ENCODE peak calls at places on chromosomes 11 and 22, in four cellular contexts. K is HCT116; A is CD4-positive, alpha-beta memory T cell; H is MM.1S. D is an unnamed sample.

GRCh38 chr11:97409141-97409540 is 1019.3 kb downstream of the JRKL start:
- DNase-seq in A (no peak), K (no peak), H (no peak), D (no peak)

GRCh38 chr11:6612008-6612815 is at the start of gene TAF10:
- DNase-seq in A (peak; percentile 93), H (peak; percentile 96), K (peak; percentile 75), D (peak; percentile 98)

GRCh38 chr11:1040428-1041148 is 4.1 kb upstream of the MUC6 start:
- DNase-seq in K (no peak), H (no peak), A (no peak), D (no peak)

GRCh38 chr11:114171257-114172054 is 111.9 kb downstream of the ZBTB16 start:
- DNase-seq in A (no peak), H (no peak), K (no peak), D (peak; percentile 93)

GRCh38 chr22:47583959-47584562 is 821.6 kb downstream of the TBC1D22A start:
- DNase-seq in K (no peak), A (no peak), H (no peak), D (no peak)

GRCh38 chr11:15157181-15157580 is 42.5 kb downstream of the INSC start:
- DNase-seq in H (no peak), A (no peak), K (no peak), D (no peak)

GRCh38 chr11:479311-479710 is 27.7 kb downstream of the RNH1 start:
- DNase-seq in H (no peak), K (no peak), A (no peak), D (no peak)

GRCh38 chr22:35517207-35517606 is 23.4 kb upstream of the RASD2 start:
- DNase-seq in A (no peak), H (no peak), K (no peak), D (no peak)

GRCh38 chr11:77085652-77086051 is 17.0 kb upstream of the OMP start:
- DNase-seq in H (no peak), A (no peak), K (no peak), D (no peak)

GRCh38 chr11:83195649-83196048 is 2.1 kb downstream of the ANKRD42 start:
- DNase-seq in H (no peak), A (no peak), K (no peak), D (no peak)

GRCh38 chr22:47052236-47053012 is 290.0 kb downstream of the TBC1D22A start:
- DNase-seq in A (no peak), H (no peak), K (no peak), D (no peak)

GRCh38 chr22:27461470-27461869 is 340.1 kb downstream of the MN1 start:
- DNase-seq in K (no peak), A (no peak), H (no peak), D (no peak)

GRCh38 chr11:119015054-119015611 is 3.0 kb downstream of the RPS25 start:
- DNase-seq in H (no peak), A (no peak), K (no peak), D (no peak)

GRCh38 chr22:43338766-43339345 is 4.3 kb downstream of the SCUBE1 start:
- DNase-seq in H (no peak), K (no peak), A (no peak), D (no peak)

GRCh38 chr11:102047305-102047924 is at the start of gene CFAP300:
- DNase-seq in K (no peak), H (peak; percentile 61), A (peak; percentile 15), D (peak; percentile 83)

GRCh38 chr22:35705141-35705540 is 12.5 kb upstream of the APOL5 start:
- DNase-seq in A (no peak), K (no peak), H (no peak), D (no peak)

GRCh38 chr22:49934891-49935557 is 16.6 kb downstream of the CRELD2 start:
- DNase-seq in H (peak; percentile 79), A (peak; percentile 78), K (no peak), D (peak; percentile 87)

GRCh38 chr11:74694136-74694535 is 37.1 kb downstream of the CHRDL2 start:
- DNase-seq in H (no peak), A (no peak), K (no peak), D (no peak)

GRCh38 chr22:25404923-25405853 is 159.3 kb upstream of the GRK3 start:
- DNase-seq in K (no peak), H (peak; percentile 35), A (peak; percentile 64), D (peak; percentile 64)

GRCh38 chr22:49735411-49736311 is 92.0 kb downstream of the BRD1 start:
- DNase-seq in H (peak; percentile 46), A (no peak), K (no peak), D (no peak)

GRCh38 chr22:36355362-36355761 is 32.4 kb downstream of the MYH9 start:
- DNase-seq in H (peak; percentile 45), K (no peak), A (no peak), D (no peak)

GRCh38 chr22:41699264-41700104 is at the start of gene MEI1:
- DNase-seq in H (peak; percentile 35), A (peak; percentile 89), K (no peak), D (peak; percentile 86)

GRCh38 chr11:85712953-85713352 is 27.0 kb upstream of the CCDC89 start:
- DNase-seq in A (no peak), H (no peak), K (no peak), D (no peak)

GRCh38 chr22:35310556-35311550 is 11.2 kb downstream of the TOM1 start:
- DNase-seq in A (no peak), K (no peak), H (peak; percentile 76), D (no peak)

GRCh38 chr11:44127130-44127529 is 31.7 kb downstream of the EXT2 start:
- DNase-seq in A (no peak), H (no peak), K (no peak), D (no peak)

GRCh38 chr11:44125598-44125997 is 30.1 kb downstream of the EXT2 start:
- DNase-seq in H (peak; percentile 44), A (no peak), K (no peak), D (no peak)

GRCh38 chr11:44130751-44131150 is 35.3 kb downstream of the EXT2 start:
- DNase-seq in H (no peak), K (no peak), A (no peak), D (no peak)

GRCh38 chr11:44128729-44129128 is 33.3 kb downstream of the EXT2 start:
- DNase-seq in K (no peak), H (no peak), A (no peak), D (no peak)

GRCh38 chr11:44126304-44126703 is 30.8 kb downstream of the EXT2 start:
- DNase-seq in K (no peak), A (no peak), H (no peak), D (no peak)
- H3K36me3 ChIP-seq in K (peaks cover 25% of the 10 kb centered on the region), A (peaks cover 57% of the 10 kb centered on the region), H (no peaks in the 10 kb centered on the region), D (no peaks in the 10 kb centered on the region)

GRCh38 chr22:30002861-30003489 is 77.3 kb upstream of the HORMAD2 start:
- DNase-seq in H (no peak), K (no peak), A (no peak), D (no peak)

GRCh38 chr22:30004101-30004500 is 76.2 kb upstream of the HORMAD2 start:
- DNase-seq in K (no peak), A (no peak), H (no peak), D (no peak)

GRCh38 chr22:30000566-30000965 is 79.7 kb upstream of the HORMAD2 start:
- DNase-seq in H (no peak), A (no peak), K (no peak), D (no peak)

GRCh38 chr22:29998627-29999026 is 81.6 kb upstream of the HORMAD2 start:
- DNase-seq in H (no peak), K (no peak), A (no peak), D (no peak)

DNA sequence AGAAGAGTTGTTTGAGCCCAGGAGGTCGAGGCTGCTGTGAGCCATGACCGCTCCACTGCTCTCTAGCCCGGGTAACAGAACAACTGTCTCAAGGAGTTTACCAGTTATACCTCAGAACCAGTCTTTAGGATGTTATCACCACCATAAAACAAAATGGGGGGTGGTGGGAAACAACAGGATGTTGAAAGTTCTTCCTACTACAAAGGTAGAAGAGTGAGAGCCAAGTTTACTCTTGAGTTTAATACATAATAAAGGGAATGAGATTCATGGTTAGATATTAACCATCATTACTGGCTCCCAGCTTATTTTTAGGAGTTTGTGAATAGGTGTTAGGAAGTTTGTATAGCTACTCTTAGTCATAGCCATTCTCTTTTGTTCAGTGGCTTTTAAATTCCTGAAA is 78.8 kb upstream of the HORMAD2 start:
- DNase-seq in K (no peak), A (no peak), H (no peak), D (no peak)
- H3K36me3 ChIP-seq in K (no peaks in the 10 kb centered on the region), A (peaks cover 22% of the 10 kb centered on the region), H (no peaks in the 10 kb centered on the region), D (no peaks in the 10 kb centered on the region)

DNA sequence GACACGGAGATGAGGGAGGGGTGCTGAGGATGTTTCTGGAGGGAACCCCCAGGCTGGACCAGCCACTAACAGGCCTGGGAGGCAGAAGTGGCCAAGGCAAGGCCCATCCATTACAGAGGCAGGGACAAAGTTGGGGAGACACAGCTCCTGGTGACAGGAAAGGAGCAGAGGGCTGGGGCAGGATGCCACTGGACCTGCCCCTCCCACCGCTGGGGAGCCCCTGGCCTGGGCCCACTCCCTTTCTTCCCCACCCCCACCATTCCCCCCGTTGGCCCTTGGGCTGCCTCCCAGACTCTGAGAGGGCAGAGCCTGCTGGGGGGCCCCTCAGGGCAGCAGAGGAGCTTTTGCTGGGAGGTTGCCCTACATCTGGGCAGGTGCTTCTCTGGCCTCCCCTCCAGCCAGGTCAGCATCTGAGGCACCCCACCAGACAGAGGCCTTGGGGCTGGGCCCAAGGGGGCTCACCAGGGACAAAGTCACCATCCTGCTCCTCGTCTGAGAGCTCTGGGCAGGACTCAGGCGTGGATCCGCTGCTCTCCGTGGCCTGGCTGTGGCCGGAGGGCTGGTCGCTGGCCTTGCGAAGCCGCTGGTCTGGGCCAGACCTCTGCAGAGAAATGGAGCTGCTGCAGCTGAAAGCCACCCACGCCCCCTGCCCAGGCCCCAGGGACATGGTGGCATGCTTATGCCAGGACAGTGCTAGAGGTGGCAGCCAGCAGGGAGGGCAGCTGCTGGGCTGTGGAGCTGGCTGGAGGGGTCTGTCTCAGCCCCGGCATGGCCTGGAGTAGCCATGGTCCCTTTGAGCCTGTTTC is 33.1 kb upstream of the CARS1 start:
- DNase-seq in K (no peak), A (no peak), H (no peak), D (no peak)
- H3K36me3 ChIP-seq in K (no peaks in the 10 kb centered on the region), A (no peaks in the 10 kb centered on the region), H (no peaks in the 10 kb centered on the region), D (no peaks in the 10 kb centered on the region)

DNA sequence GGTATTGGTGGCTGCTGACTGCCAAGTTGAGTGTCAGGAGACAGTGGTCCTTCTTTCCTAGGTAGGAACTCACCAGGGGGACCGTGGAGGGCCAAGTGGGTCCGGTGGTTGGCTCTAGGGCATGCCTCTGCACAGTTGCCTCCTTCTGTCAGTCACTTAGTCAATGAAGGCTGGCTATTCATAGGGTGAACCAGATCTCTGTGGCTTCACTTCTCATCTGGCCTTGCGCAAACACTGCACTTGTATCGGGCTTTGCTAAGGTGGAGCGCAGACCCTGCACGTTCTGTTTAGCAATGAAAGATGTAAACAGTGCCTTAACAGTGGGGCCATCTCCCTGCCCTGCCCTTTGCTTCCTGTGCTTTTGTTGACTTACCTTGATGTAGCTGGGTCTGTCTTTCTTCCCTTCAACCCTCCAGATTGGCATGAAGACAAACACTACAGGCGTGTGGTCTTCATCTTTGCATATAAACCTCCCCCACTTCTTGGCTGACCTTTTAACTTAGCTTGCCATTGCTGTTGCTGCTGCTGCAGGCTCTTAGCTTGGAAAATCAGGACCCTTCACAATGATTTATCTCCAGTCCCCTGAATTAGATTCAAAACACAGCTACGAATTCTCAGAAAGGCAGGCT is 6.8 kb upstream of the SORL1-AS1 start:
- DNase-seq in H (no peak), K (no peak), A (peak; percentile 63), D (no peak)
- H3K36me3 ChIP-seq in H (no peaks in the 10 kb centered on the region), K (no peaks in the 10 kb centered on the region), A (no peaks in the 10 kb centered on the region), D (no peaks in the 10 kb centered on the region)

D was measured in uterus.